ENCODE peak calls at places on chromosome 14, in four cellular contexts. One of them, this sample, is unnamed.

GRCh38 chr14:36859119-36859518 is 197.5 kb downstream of the PAX9 start:
- DNase-seq in COR-L47: no peak
- DNase-seq in putamen: no peak
- DNase-seq in AG10803: no peak
- DNase-seq in this sample: no peak

GRCh38 chr14:38948171-38948570 is 154.9 kb downstream of the SEC23A start:
- DNase-seq in AG10803: peak
- DNase-seq in putamen: peak
- DNase-seq in COR-L47: no peak
- DNase-seq in this sample: no peak

GRCh38 chr14:75334191-75335051 is 55.8 kb downstream of the FOS start:
- DNase-seq in AG10803: peak
- DNase-seq in putamen: no peak
- DNase-seq in COR-L47: no peak
- DNase-seq in this sample: no peak

GRCh38 chr14:61690039-61690438 is 5.3 kb upstream of the HIF1A start:
- DNase-seq in AG10803: no peak
- DNase-seq in putamen: no peak
- DNase-seq in COR-L47: no peak
- DNase-seq in this sample: no peak

GRCh38 chr14:74569826-74570591 is 42.0 kb downstream of the LTBP2 start:
- DNase-seq in putamen: no peak
- DNase-seq in COR-L47: no peak
- DNase-seq in AG10803: no peak
- DNase-seq in this sample: peak

GRCh38 chr14:71948101-71948500 is 15.9 kb downstream of the RGS6 start:
- DNase-seq in COR-L47: no peak
- DNase-seq in AG10803: no peak
- DNase-seq in putamen: no peak
- DNase-seq in this sample: no peak

GRCh38 chr14:61644834-61645233 is 50.5 kb upstream of the HIF1A start:
- DNase-seq in COR-L47: no peak
- DNase-seq in putamen: no peak
- DNase-seq in AG10803: no peak
- DNase-seq in this sample: no peak

GRCh38 chr14:100623961-100624360 is 36.7 kb upstream of the BEGAIN start:
- DNase-seq in putamen: no peak
- DNase-seq in AG10803: no peak
- DNase-seq in COR-L47: no peak
- DNase-seq in this sample: no peak

GRCh38 chr14:63302135-63302534 is 16.6 kb downstream of the GPHB5 start:
- DNase-seq in AG10803: no peak
- DNase-seq in COR-L47: no peak
- DNase-seq in putamen: no peak
- DNase-seq in this sample: no peak

GRCh38 chr14:37865719-37866549 is 270.5 kb downstream of the TTC6 start:
- DNase-seq in AG10803: peak
- DNase-seq in COR-L47: no peak
- DNase-seq in putamen: no peak
- DNase-seq in this sample: no peak

GRCh38 chr14:31893156-31893813 is 183.8 kb upstream of the ARHGAP5 start:
- DNase-seq in COR-L47: no peak
- DNase-seq in AG10803: no peak
- DNase-seq in putamen: no peak
- DNase-seq in this sample: no peak

GRCh38 chr14:65588426-65589140 is 176.1 kb downstream of the FUT8 start:
- DNase-seq in AG10803: peak
- DNase-seq in putamen: no peak
- DNase-seq in COR-L47: no peak
- DNase-seq in this sample: no peak

GRCh38 chr14:58427289-58428010 is at the start of the genes KIAA0586 and TIMM9:
- DNase-seq in AG10803: peak
- DNase-seq in COR-L47: peak
- DNase-seq in putamen: peak
- DNase-seq in this sample: peak

GRCh38 chr14:94171208-94171607 is 2.9 kb upstream of the PPP4R4 start:
- DNase-seq in COR-L47: no peak
- DNase-seq in putamen: no peak
- DNase-seq in AG10803: peak
- DNase-seq in this sample: peak

GRCh38 chr14:101126376-101127130 is 223.0 kb upstream of the RTL1 start:
- DNase-seq in COR-L47: no peak
- DNase-seq in putamen: no peak
- DNase-seq in AG10803: no peak
- DNase-seq in this sample: no peak

GRCh38 chr14:52790011-52790755 is 1.2 kb downstream of the GNPNAT1 start:
- DNase-seq in putamen: no peak
- DNase-seq in COR-L47: no peak
- DNase-seq in AG10803: no peak
- DNase-seq in this sample: peak

GRCh38 chr14:50311337-50311973 is 574 bp downstream of the L2HGDH start:
- DNase-seq in AG10803: no peak
- DNase-seq in COR-L47: peak
- DNase-seq in putamen: no peak
- DNase-seq in this sample: peak

GRCh38 chr14:72420749-72421452 is 473.0 kb downstream of the DPF3 start:
- DNase-seq in AG10803: peak
- DNase-seq in putamen: peak
- DNase-seq in COR-L47: peak
- DNase-seq in this sample: peak

GRCh38 chr14:71049435-71050147 is 142.3 kb downstream of the PCNX1 start:
- DNase-seq in COR-L47: no peak
- DNase-seq in putamen: no peak
- DNase-seq in AG10803: peak
- DNase-seq in this sample: peak

GRCh38 chr14:80658155-80658554 is 283.4 kb downstream of the CEP128 start:
- DNase-seq in putamen: peak
- DNase-seq in COR-L47: no peak
- DNase-seq in AG10803: no peak
- DNase-seq in this sample: no peak

GRCh38 chr14:59004012-59004411 is 184.5 kb upstream of the DAAM1 start:
- DNase-seq in AG10803: peak
- DNase-seq in putamen: no peak
- DNase-seq in COR-L47: no peak
- DNase-seq in this sample: no peak

GRCh38 chr14:81302613-81303012 is 81.9 kb upstream of the GTF2A1 start:
- DNase-seq in AG10803: no peak
- DNase-seq in COR-L47: peak
- DNase-seq in putamen: no peak
- DNase-seq in this sample: no peak

GRCh38 chr14:72736348-72736747 is 157.6 kb downstream of the DPF3 start:
- DNase-seq in putamen: no peak
- DNase-seq in AG10803: peak
- DNase-seq in COR-L47: no peak
- DNase-seq in this sample: peak

GRCh38 chr14:59215353-59215752 is 26.9 kb downstream of the DAAM1 start:
- DNase-seq in COR-L47: no peak
- DNase-seq in AG10803: peak
- DNase-seq in putamen: peak
- DNase-seq in this sample: no peak

GRCh38 chr14:96027356-96028335 is 11.5 kb upstream of the C14orf132 start:
- DNase-seq in AG10803: no peak
- DNase-seq in COR-L47: no peak
- DNase-seq in putamen: peak
- DNase-seq in this sample: no peak

GRCh38 chr14:52333108-52333507 is 19.0 kb downstream of the PTGER2 start:
- DNase-seq in putamen: no peak
- DNase-seq in COR-L47: no peak
- DNase-seq in AG10803: no peak
- DNase-seq in this sample: no peak